ENCODE peak calls at places on chromosomes 16 and 17, in nine cellular contexts. A, R, G, O, Z, M, L, N and J are unnamed samples. For H3K4me1, the result is how much of the 10 kb centered on the place peaks cover.

GRCh38 chr17:48541574-48542113 is 3.3 kb downstream of the HOXB2 start:
- DNase-seq in G (no peak), L (no peak), Z (peak), A (peak), O (no peak), N (no peak), R (no peak), M (peak), J (no peak)

GRCh38 chr17:31053076-31053475 is 41.7 kb upstream of the NF1 start:
- DNase-seq in A (no peak), N (no peak), M (no peak), G (no peak), R (no peak), Z (no peak), L (no peak), O (no peak), J (no peak)

GRCh38 chr17:47836601-47837000 is 4.5 kb downstream of the SCRN2 start:
- DNase-seq in L (no peak), A (no peak), N (no peak), G (no peak), Z (no peak), O (no peak), M (no peak), R (no peak), J (no peak)

GRCh38 chr17:17155568-17155967 is 50.6 kb downstream of the PLD6 start:
- DNase-seq in O (no peak), R (no peak), Z (no peak), L (no peak), N (no peak), G (no peak), A (no peak), M (no peak), J (no peak)

GRCh38 chr17:46976626-46977270 is 2.3 kb downstream of the RPRML start:
- DNase-seq in M (no peak), R (no peak), G (no peak), A (no peak), N (no peak), L (no peak), O (no peak), Z (peak), J (no peak)

GRCh38 chr16:3610698-3611144 is 685 bp downstream of the SLX4 start:
- DNase-seq in Z (no peak), M (no peak), R (no peak), G (no peak), L (no peak), O (peak), N (no peak), A (no peak), J (no peak)

GRCh38 chr16:28063047-28063521 is 430 bp downstream of the GSG1L start:
- DNase-seq in L (no peak), R (peak), O (no peak), G (no peak), A (no peak), N (no peak), Z (no peak), M (no peak), J (no peak)

GRCh38 chr17:1229891-1230571 is 40.2 kb upstream of the BHLHA9 start:
- DNase-seq in O (no peak), G (no peak), A (peak), N (no peak), R (no peak), Z (no peak), M (no peak), L (no peak), J (no peak)

GRCh38 chr17:78962345-78962983 is 17.3 kb downstream of the LGALS3BP start:
- DNase-seq in R (no peak), M (no peak), G (no peak), O (no peak), Z (no peak), N (no peak), L (no peak), A (peak), J (no peak)

GRCh38 chr16:86007524-86007923 is 108.6 kb downstream of the IRF8 start:
- DNase-seq in O (no peak), A (no peak), R (no peak), G (no peak), M (no peak), Z (no peak), N (no peak), L (no peak), J (no peak)

GRCh38 chr16:50102046-50102756 is 36.4 kb downstream of the HEATR3 start:
- DNase-seq in R (no peak), G (no peak), N (no peak), O (no peak), L (no peak), Z (no peak), A (no peak), M (no peak), J (no peak)

GRCh38 chr17:82105882-82106696 is 8.1 kb upstream of the FASN start:
- DNase-seq in R (peak), L (peak), N (peak), Z (peak), O (no peak), A (peak), M (peak), G (peak), J (no peak)

GRCh38 chr16:27779719-27780161 is 229.8 kb downstream of the KATNIP start:
- DNase-seq in O (no peak), A (no peak), L (no peak), Z (peak), R (peak), G (peak), N (peak), M (no peak), J (no peak)

GRCh38 chr17:38730526-38731379 is 612 bp downstream of the CISD3 start:
- DNase-seq in M (peak), R (peak), G (peak), Z (no peak), N (no peak), A (peak), L (no peak), O (peak), J (no peak)

GRCh38 chr17:79890706-79891105 is 51.5 kb upstream of the CBX4 start:
- DNase-seq in M (no peak), L (no peak), Z (no peak), N (no peak), O (no peak), R (peak), A (no peak), G (no peak), J (no peak)

GRCh38 chr16:4699030-4699556 is 5.7 kb downstream of the NUDT16L1 start:
- DNase-seq in N (no peak), M (no peak), A (no peak), Z (no peak), G (no peak), L (no peak), R (no peak), O (no peak), J (no peak)

GRCh38 chr17:77316191-77316641 is 175.4 kb downstream of the SEC14L1 start:
- DNase-seq in L (no peak), Z (no peak), O (no peak), M (peak), R (peak), A (peak), N (no peak), G (peak), J (no peak)

GRCh38 chr17:48546924-48547838 is 2.3 kb upstream of the HOXB2 start:
- DNase-seq in M (peak), G (no peak), O (peak), Z (peak), R (no peak), N (no peak), A (no peak), L (no peak), J (no peak)

GRCh38 chr16:83953796-83954576 is 946 bp downstream of the OSGIN1 start:
- DNase-seq in O (peak), Z (peak), L (no peak), A (no peak), N (peak), R (no peak), M (no peak), G (peak), J (no peak)

GRCh38 chr16:27920391-27920891 is 143.1 kb downstream of the GSG1L start:
- DNase-seq in N (peak), M (no peak), A (no peak), L (no peak), Z (no peak), O (no peak), G (no peak), R (peak), J (no peak)

GRCh38 chr17:81556175-81556691 is 4.1 kb upstream of the FAAP100 start:
- DNase-seq in R (no peak), Z (no peak), N (no peak), M (no peak), O (no peak), L (no peak), A (no peak), G (no peak), J (no peak)

GRCh38 chr17:33572615-33573014 is 279.5 kb upstream of the ASIC2 start:
- DNase-seq in Z (no peak), N (no peak), R (no peak), G (no peak), L (no peak), O (no peak), A (no peak), M (no peak), J (no peak)

GRCh38 chr16:87765473-87765775 is 362 bp downstream of the KLHDC4 start:
- DNase-seq in A (peak), M (no peak), O (peak), R (no peak), L (no peak), G (no peak), N (no peak), Z (peak), J (no peak)

GRCh38 chr17:40791808-40792436 is 7.8 kb downstream of the KRT28 start:
- DNase-seq in A (no peak), R (no peak), G (no peak), N (no peak), Z (peak), L (no peak), M (no peak), O (peak), J (no peak)

GRCh38 chr17:69050999-69051775 is 9.5 kb downstream of the ABCA9 start:
- DNase-seq in A (no peak), M (no peak), R (no peak), G (no peak), Z (no peak), L (no peak), N (no peak), O (peak), J (no peak)

GRCh38 chr16:81005644-81006471 is 827 bp downstream of the CMC2 start:
- DNase-seq in G (peak), L (no peak), R (peak), M (no peak), N (no peak), O (peak), A (peak), Z (no peak), J (no peak)

GRCh38 chr17:81401727-81402529 is 6.7 kb downstream of the BAHCC1 start:
- DNase-seq in M (no peak), N (no peak), O (peak), L (no peak), G (no peak), R (no peak), A (peak), Z (peak), J (no peak)

GRCh38 chr16:3655030-3655790 is 719 bp downstream of the DNASE1 start:
- DNase-seq in O (no peak), G (no peak), A (no peak), Z (no peak), M (peak), L (no peak), R (peak), N (no peak), J (no peak)

GRCh38 chr16:53054670-53055485 is at the start of gene CHD9:
- DNase-seq in A (peak), G (peak), R (peak), Z (peak), O (peak), M (peak), N (peak), L (peak), J (no peak)

GRCh38 chr17:75552847-75553552 is 27.5 kb downstream of the LLGL2 start:
- DNase-seq in A (no peak), M (no peak), G (no peak), L (no peak), R (no peak), N (no peak), O (no peak), Z (no peak), J (no peak)

GRCh38 chr17:19762515-19762961 is 14.4 kb upstream of the ALDH3A1 start:
- DNase-seq in M (peak), Z (no peak), O (peak), A (peak), N (peak), G (peak), L (no peak), R (peak), J (peak)

GRCh38 chr16:68676113-68676860 is 31.2 kb downstream of the CDH3 start:
- DNase-seq in O (no peak), G (no peak), R (no peak), Z (no peak), L (no peak), A (no peak), N (no peak), M (peak), J (no peak)

GRCh38 chr17:72173475-72174116 is 52.8 kb downstream of the SOX9 start:
- DNase-seq in Z (no peak), N (no peak), G (no peak), L (no peak), A (no peak), O (no peak), M (no peak), R (no peak), J (no peak)

GRCh38 chr16:22189473-22190168 is 16.5 kb upstream of the EEF2K start:
- DNase-seq in R (peak), G (peak), Z (no peak), M (peak), N (peak), A (peak), O (peak), L (no peak), J (no peak)

GRCh38 chr17:39812466-39812865 is 51.6 kb downstream of the IKZF3 start:
- DNase-seq in L (no peak), G (no peak), N (peak), A (no peak), M (no peak), Z (no peak), R (no peak), O (no peak), J (no peak)

GRCh38 chr17:74749262-74750038 is 1.0 kb downstream of the NHERF1 start:
- DNase-seq in L (no peak), Z (peak), N (no peak), G (peak), M (no peak), A (peak), O (no peak), R (peak), J (no peak)

GRCh38 chr16:8583199-8583598 is 7.1 kb downstream of the TMEM114 start:
- DNase-seq in M (no peak), L (no peak), A (no peak), N (no peak), G (no peak), Z (no peak), R (no peak), O (no peak), J (no peak)

GRCh38 chr16:65285128-65286120 is 163.6 kb upstream of the CDH11 start:
- DNase-seq in M (no peak), Z (no peak), L (no peak), G (no peak), R (no peak), N (no peak), O (no peak), A (no peak), J (no peak)

GRCh38 chr17:7614422-7615264 is at the start of gene FXR2:
- DNase-seq in A (peak), N (peak), M (peak), G (peak), L (peak), Z (peak), O (peak), R (peak), J (peak)

GRCh38 chr17:7612294-7612640 is 2.4 kb downstream of the FXR2 start:
- DNase-seq in A (no peak), L (no peak), G (no peak), O (peak), Z (no peak), N (no peak), M (no peak), R (no peak), J (no peak)

GRCh38 chr17:7618608-7619007 is 3.9 kb upstream of the FXR2 start:
- DNase-seq in R (no peak), Z (no peak), N (no peak), O (no peak), G (peak), A (no peak), M (no peak), L (no peak), J (no peak)

GRCh38 chr17:7613769-7614421 is 802 bp downstream of the FXR2 start:
- DNase-seq in G (no peak), L (no peak), O (peak), M (peak), Z (no peak), A (no peak), R (no peak), N (no peak), J (no peak)

GRCh38 chr17:7615265-7615747 is 609 bp upstream of the FXR2 start:
- DNase-seq in G (no peak), R (no peak), L (no peak), O (no peak), N (no peak), Z (no peak), A (no peak), M (no peak), J (no peak)
- TF ChIP-seq POLR2AphosphoS5 in G (no peak), R (no peak), L (peak), O (no peak), N (no peak), Z (no peak), A (no peak), M (peak), J (peak)

GRCh38 chr17:58082870-58083490 is at the start of gene DYNLL2:
- DNase-seq in A (peak), R (peak), O (peak), Z (peak), M (peak), G (peak), N (peak), L (peak), J (peak)

GRCh38 chr17:58082341-58082869 is 814 bp upstream of the DYNLL2 start:
- DNase-seq in Z (no peak), G (no peak), N (no peak), A (no peak), O (no peak), R (no peak), M (no peak), L (no peak), J (no peak)

GRCh38 chr17:58085039-58085715 is 2.0 kb downstream of the DYNLL2 start:
- DNase-seq in A (no peak), N (no peak), M (no peak), Z (no peak), L (no peak), G (no peak), O (no peak), R (no peak), J (peak)

GRCh38 chr17:58083491-58084316 is 485 bp downstream of the DYNLL2 start:
- DNase-seq in L (no peak), R (peak), M (peak), Z (peak), N (peak), G (peak), O (peak), A (peak), J (no peak)

DNA sequence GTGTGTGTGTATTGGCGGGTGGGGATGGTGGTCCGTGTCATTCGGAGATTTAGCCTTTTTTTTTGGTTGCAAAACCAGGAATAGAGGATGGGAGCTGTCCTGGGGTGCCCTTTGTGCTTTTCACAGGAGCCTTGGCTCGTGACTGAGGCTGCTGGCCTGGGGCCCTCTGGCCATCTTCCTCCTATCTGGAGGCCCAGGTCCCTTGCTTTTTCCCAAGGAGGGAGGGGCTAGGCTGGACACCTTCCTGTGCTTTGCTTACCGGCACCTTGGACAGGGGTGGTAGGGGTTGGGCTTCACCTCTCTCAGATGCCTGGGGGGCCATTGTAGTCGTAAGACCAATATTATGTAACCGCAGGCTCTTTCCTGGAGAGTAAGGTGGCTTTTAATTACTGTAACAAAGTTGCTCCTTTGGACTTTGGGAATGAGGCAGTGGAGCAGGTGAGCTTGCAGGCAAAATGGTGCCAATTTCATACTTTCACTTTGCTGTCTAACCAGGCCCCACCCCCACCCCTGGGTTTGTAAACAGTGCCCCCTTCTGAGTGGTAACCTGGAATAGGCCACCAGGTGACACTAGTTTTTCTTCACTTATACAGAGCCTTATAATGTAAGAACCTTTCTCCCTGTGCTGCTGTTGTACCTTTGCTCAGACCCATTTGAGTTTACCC is 1.2 kb downstream of the DYNLL2 start:
- DNase-seq in Z (peak), N (peak), L (peak), O (peak), G (peak), A (peak), M (peak), R (peak), J (no peak)
- H3K27ac ChIP-seq in Z (peak), N (peak), L (peak), O (peak), G (peak), A (peak), M (peak), R (peak), J (peak)

DNA sequence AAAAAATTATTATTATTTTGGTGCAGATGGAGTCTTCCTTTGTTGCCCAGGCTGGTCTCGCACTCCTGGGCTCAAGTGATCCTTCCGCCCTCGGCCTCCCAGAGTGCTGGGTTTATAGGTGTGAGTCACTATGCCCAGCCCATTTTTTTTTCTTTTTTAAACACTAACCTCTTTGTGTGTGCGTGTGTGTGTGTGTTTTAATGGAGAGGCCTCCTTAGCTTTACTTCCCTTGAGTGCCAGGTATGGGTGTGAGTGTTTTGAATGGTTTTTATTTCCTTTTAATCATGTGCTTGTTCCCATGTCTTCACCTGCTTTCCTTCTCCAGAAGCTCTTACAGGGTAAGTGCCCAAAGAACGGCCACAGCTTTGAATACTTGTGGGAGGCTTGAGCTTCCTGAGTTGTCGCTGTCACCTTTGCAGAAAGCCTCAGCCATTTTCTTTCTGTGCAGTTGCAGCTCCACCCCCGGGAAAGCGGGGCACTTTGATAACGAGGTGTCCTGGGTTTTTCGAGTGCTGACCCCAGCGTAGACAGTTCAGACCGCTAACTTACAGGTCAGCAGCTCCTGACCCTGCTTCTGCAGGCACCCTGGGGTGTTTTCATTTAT is 22.6 kb downstream of the AKAP1 start:
- DNase-seq in Z (peak), A (peak), R (no peak), M (no peak), L (no peak), N (peak), O (no peak), G (peak), J (no peak)
- H3K4me1 ChIP-seq in Z (under half), A (half or more), R (under half), M (half or more), L (under half), N (under half), O (under half), G (under half), J (half or more)

GRCh38 chr16:88785106-88785924 is at the start of gene PIEZO1:
- DNase-seq in M (peak), Z (peak), O (peak), L (no peak), R (peak), N (peak), A (peak), G (peak), J (no peak)
- TF ChIP-seq POLR2AphosphoS5 in M (peak), Z (peak), O (peak), L (peak), R (peak), N (peak), A (peak), G (peak), J (no peak)

GRCh38 chr17:43056051-43056450 is 31.0 kb downstream of the RND2 start:
- DNase-seq in R (no peak), Z (no peak), O (no peak), G (no peak), L (no peak), M (no peak), N (no peak), A (no peak), J (no peak)
- H3K27ac ChIP-seq in R (no peak), Z (no peak), O (no peak), G (no peak), L (no peak), M (no peak), N (no peak), A (no peak), J (no peak)

DNA sequence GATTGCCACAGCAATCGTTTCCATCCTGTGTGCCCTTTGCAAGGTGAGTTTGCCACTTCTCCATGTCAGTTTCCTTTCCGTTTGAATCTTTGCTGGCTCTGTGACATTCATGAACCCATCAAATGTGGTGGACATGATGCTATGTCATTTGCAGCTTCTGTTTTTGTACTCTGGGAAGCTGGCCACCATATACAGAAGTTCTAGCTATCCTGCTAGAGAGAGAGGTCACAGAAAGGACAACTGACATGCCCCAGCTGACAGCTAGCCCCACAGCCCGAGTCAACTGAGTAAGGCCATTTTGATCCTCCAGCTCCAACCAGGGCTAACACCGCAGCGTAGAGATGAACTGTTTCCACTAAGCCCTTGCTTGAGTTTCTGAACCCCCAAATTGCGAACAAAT is 33.9 kb downstream of the CCDC42 start:
- DNase-seq in O (no peak), Z (no peak), L (no peak), G (no peak), R (no peak), N (no peak), A (no peak), M (no peak), J (no peak)
- H3K4me1 ChIP-seq in O (under half), Z (under half), L (under half), G (under half), R (under half), N (under half), A (under half), M (under half), J (under half)